ENCODE peak calls at places on chromosomes 2 and 18, in five cellular contexts. One of them, this sample, is unnamed.

GRCh38 chr18:51275712-51276473 is 78.4 kb upstream of the MEX3C start:
- DNase-seq in OCI-LY7: no peak
- DNase-seq in cardiac fibroblast: peak; percentile 41
- DNase-seq in astrocyte of the spinal cord: peak; percentile 34
- DNase-seq in fibroblast of villous mesenchyme: peak; percentile 29
- DNase-seq in this sample: no peak

GRCh38 chr2:169767243-169767888 is 31.3 kb upstream of the SSB start:
- DNase-seq in OCI-LY7: peak; percentile 56
- DNase-seq in cardiac fibroblast: peak; percentile 74
- DNase-seq in astrocyte of the spinal cord: peak; percentile 54
- DNase-seq in fibroblast of villous mesenchyme: peak; percentile 67
- DNase-seq in this sample: peak; percentile 84

GRCh38 chr2:74887445-74887951 is 53.6 kb downstream of the HK2 start:
- DNase-seq in OCI-LY7: no peak
- DNase-seq in cardiac fibroblast: peak; percentile 55
- DNase-seq in astrocyte of the spinal cord: peak; percentile 75
- DNase-seq in fibroblast of villous mesenchyme: peak; percentile 80
- DNase-seq in this sample: peak; percentile 87

GRCh38 chr2:232893834-232894233 is 23.8 kb downstream of the SNORC start:
- DNase-seq in OCI-LY7: no peak
- DNase-seq in cardiac fibroblast: no peak
- DNase-seq in astrocyte of the spinal cord: no peak
- DNase-seq in fibroblast of villous mesenchyme: no peak
- DNase-seq in this sample: no peak

GRCh38 chr2:98134138-98134537 is 47.2 kb downstream of the VWA3B start:
- DNase-seq in OCI-LY7: no peak
- DNase-seq in cardiac fibroblast: peak; percentile 34
- DNase-seq in astrocyte of the spinal cord: peak; percentile 51
- DNase-seq in fibroblast of villous mesenchyme: no peak
- DNase-seq in this sample: no peak

GRCh38 chr2:17164550-17164949 is 353.7 kb downstream of the RAD51AP2 start:
- DNase-seq in OCI-LY7: no peak
- DNase-seq in cardiac fibroblast: peak; percentile 2
- DNase-seq in astrocyte of the spinal cord: no peak
- DNase-seq in fibroblast of villous mesenchyme: no peak
- DNase-seq in this sample: peak; percentile 30

GRCh38 chr18:77124452-77124922 is 8.1 kb downstream of the MBP start:
- DNase-seq in OCI-LY7: peak; percentile 49
- DNase-seq in cardiac fibroblast: no peak
- DNase-seq in astrocyte of the spinal cord: peak; percentile 48
- DNase-seq in fibroblast of villous mesenchyme: no peak
- DNase-seq in this sample: no peak

GRCh38 chr2:226123307-226123706 is 676.3 kb downstream of the IRS1 start:
- DNase-seq in OCI-LY7: no peak
- DNase-seq in cardiac fibroblast: no peak
- DNase-seq in astrocyte of the spinal cord: peak; percentile 27
- DNase-seq in fibroblast of villous mesenchyme: peak; percentile 55
- DNase-seq in this sample: peak; percentile 79

GRCh38 chr18:78906066-78906465 is 73.6 kb upstream of the SALL3 start:
- DNase-seq in OCI-LY7: no peak
- DNase-seq in cardiac fibroblast: no peak
- DNase-seq in astrocyte of the spinal cord: no peak
- DNase-seq in fibroblast of villous mesenchyme: no peak
- DNase-seq in this sample: no peak

GRCh38 chr2:35463805-35464596 is 891.6 kb upstream of the CRIM1 start:
- DNase-seq in OCI-LY7: no peak
- DNase-seq in cardiac fibroblast: no peak
- DNase-seq in astrocyte of the spinal cord: no peak
- DNase-seq in fibroblast of villous mesenchyme: no peak
- DNase-seq in this sample: no peak

DNA sequence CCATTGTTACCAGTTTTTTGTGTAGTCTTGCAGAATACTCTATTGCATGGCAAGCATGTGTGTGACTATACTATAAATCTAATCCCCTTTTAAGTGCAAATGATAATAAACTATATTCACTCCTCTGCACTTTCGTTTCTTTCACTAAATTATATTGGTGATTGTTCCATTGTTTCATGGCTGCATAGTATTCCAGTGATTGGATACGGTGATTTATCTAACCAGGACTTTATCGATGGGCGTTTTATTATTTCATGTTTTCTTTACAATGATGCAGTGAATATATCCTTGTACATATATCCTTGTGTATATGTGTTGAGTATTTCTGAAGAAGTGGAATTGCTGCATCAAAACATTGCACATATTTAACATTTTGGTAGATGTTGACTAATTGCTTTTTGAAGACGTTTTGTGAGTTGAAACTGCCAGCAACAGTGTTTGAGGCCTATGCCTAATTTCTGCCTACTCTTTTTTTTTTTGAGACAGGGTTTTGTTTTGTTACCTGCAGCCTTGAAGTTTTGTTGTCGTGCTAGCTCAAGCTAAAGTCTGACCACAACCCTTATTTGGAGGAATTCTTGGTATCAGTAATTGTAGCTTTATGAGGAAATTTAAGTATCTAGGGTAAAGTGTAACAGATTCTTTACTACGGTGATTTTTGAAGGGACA is 2.7 kb downstream of the MIB1 start:
- DNase-seq in OCI-LY7: no peak
- DNase-seq in cardiac fibroblast: no peak
- DNase-seq in astrocyte of the spinal cord: no peak
- DNase-seq in fibroblast of villous mesenchyme: no peak
- DNase-seq in this sample: no peak
- H3K4me3 ChIP-seq in OCI-LY7: peak overlapping the region; percentile 95
- H3K4me3 ChIP-seq in cardiac fibroblast: no peak overlapping the region
- H3K4me3 ChIP-seq in astrocyte of the spinal cord: no peak overlapping the region
- H3K4me3 ChIP-seq in fibroblast of villous mesenchyme: no peak overlapping the region
- H3K4me3 ChIP-seq in this sample: no peak overlapping the region

GRCh38 chr2:231410293-231411004 is 14.9 kb downstream of the B3GNT7 start:
- DNase-seq in OCI-LY7: no peak
- DNase-seq in cardiac fibroblast: no peak
- DNase-seq in astrocyte of the spinal cord: no peak
- DNase-seq in fibroblast of villous mesenchyme: no peak
- DNase-seq in this sample: no peak
- TF ChIP-seq CTCF in OCI-LY7: peak; percentile 74
- TF ChIP-seq CTCF in cardiac fibroblast: peak; percentile 49
- TF ChIP-seq CTCF in astrocyte of the spinal cord: peak; percentile 47
- TF ChIP-seq CTCF in fibroblast of villous mesenchyme: peak; percentile 32
- TF ChIP-seq CTCF in this sample: peak; percentile 24

DNA sequence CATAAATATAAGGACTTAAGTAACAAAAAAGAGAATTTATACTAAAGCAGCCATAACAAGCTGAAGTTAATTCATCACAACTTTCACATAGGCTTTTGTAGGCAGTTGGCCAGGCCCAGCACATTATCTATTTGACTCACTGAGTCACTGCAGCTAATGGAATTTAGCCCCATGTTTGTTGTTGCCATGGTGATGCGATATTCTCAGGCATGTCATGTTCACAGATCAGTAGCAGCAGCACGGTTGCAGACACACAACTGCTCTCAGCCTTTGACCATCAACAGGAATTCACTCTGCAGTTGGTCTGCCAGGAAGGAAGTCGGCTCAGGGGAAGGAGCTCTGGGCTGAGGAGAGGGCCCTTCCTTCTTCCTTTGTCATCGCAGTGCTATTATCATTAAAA is 639.8 kb downstream of the TMEM182 start:
- DNase-seq in OCI-LY7: no peak
- DNase-seq in cardiac fibroblast: peak; percentile 20
- DNase-seq in astrocyte of the spinal cord: peak; percentile 94
- DNase-seq in fibroblast of villous mesenchyme: no peak
- DNase-seq in this sample: no peak
- H3K4me3 ChIP-seq in OCI-LY7: no peak overlapping the region
- H3K4me3 ChIP-seq in cardiac fibroblast: no peak overlapping the region
- H3K4me3 ChIP-seq in astrocyte of the spinal cord: no peak overlapping the region
- H3K4me3 ChIP-seq in fibroblast of villous mesenchyme: no peak overlapping the region
- H3K4me3 ChIP-seq in this sample: no peak overlapping the region

GRCh38 chr18:45916302-45916701 is 50.8 kb downstream of the EPG5 start:
- DNase-seq in OCI-LY7: peak; percentile 0
- DNase-seq in cardiac fibroblast: no peak
- DNase-seq in astrocyte of the spinal cord: no peak
- DNase-seq in fibroblast of villous mesenchyme: no peak
- DNase-seq in this sample: no peak

GRCh38 chr18:45913276-45913675 is 53.9 kb downstream of the EPG5 start:
- DNase-seq in OCI-LY7: no peak
- DNase-seq in cardiac fibroblast: no peak
- DNase-seq in astrocyte of the spinal cord: no peak
- DNase-seq in fibroblast of villous mesenchyme: no peak
- DNase-seq in this sample: no peak

GRCh38 chr18:45910405-45911023 is 56.6 kb downstream of the EPG5 start:
- DNase-seq in OCI-LY7: peak; percentile 27
- DNase-seq in cardiac fibroblast: peak; percentile 61
- DNase-seq in astrocyte of the spinal cord: peak; percentile 66
- DNase-seq in fibroblast of villous mesenchyme: peak; percentile 46
- DNase-seq in this sample: peak; percentile 74
- TF ChIP-seq CTCF in OCI-LY7: peak; percentile 75
- TF ChIP-seq CTCF in cardiac fibroblast: peak; percentile 91
- TF ChIP-seq CTCF in astrocyte of the spinal cord: peak; percentile 95
- TF ChIP-seq CTCF in fibroblast of villous mesenchyme: peak; percentile 81
- TF ChIP-seq CTCF in this sample: peak; percentile 93

DNA sequence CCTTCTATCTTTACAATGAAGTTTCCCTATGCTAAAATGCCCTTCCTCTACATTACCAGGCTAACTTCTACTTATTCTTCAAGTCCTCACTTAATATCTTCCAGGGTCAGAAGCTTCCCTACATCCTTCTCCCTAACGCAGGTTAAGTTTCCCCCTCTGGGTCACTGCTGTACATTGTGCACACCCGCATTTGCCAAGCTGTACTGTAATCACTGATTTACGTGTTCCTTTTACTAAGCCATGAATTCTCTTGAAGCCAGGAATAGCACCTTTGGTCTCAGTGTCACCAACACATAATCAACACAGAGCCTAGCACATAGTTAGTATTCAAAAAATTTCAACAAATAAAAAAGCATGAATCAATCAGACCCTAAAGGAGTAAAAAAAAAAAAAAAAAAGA is 22.3 kb downstream of the ACVR1 start:
- DNase-seq in OCI-LY7: no peak
- DNase-seq in cardiac fibroblast: no peak
- DNase-seq in astrocyte of the spinal cord: no peak
- DNase-seq in fibroblast of villous mesenchyme: no peak
- DNase-seq in this sample: no peak
- H3K4me3 ChIP-seq in OCI-LY7: no peak overlapping the region
- H3K4me3 ChIP-seq in cardiac fibroblast: no peak overlapping the region
- H3K4me3 ChIP-seq in astrocyte of the spinal cord: no peak overlapping the region
- H3K4me3 ChIP-seq in fibroblast of villous mesenchyme: no peak overlapping the region
- H3K4me3 ChIP-seq in this sample: no peak overlapping the region

DNA sequence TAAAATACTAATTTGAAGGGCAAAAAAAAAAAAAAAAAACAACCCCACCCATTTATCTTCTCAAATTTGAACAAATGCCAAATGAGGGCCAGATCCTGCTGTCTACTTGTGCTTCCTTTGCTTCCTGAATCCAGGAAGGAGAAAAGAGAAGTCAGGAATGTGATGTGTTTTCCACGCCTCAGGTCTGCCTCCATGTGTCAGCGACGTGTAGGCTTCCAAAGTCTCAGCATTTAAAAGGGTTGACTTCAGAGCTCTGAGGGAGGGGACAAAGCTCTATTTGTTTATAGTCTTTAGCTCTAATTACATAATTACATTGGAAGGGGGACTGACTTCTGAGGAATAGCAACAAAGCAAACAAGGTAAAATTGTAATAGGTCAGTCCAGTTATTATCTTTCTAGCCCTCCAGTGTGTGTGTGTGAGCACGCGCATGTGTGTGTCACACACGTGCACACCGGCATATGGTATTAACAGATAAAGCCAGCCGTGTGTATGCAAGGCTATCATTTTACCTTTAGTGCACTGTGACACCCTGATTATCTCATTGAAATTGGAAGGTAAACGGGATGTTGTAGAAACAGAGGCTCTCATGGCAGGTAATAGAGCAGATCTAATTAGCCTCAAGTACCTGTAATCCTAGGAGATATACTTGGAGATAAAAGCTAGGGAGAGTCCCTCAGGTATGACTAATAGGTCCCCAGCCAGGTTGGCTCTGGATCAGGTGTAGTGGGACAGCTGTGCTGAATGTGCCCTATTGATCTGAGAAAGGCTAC is 911.4 kb upstream of the ZEB2 start:
- DNase-seq in OCI-LY7: no peak
- DNase-seq in cardiac fibroblast: peak; percentile 10
- DNase-seq in astrocyte of the spinal cord: no peak
- DNase-seq in fibroblast of villous mesenchyme: no peak
- DNase-seq in this sample: no peak
- TF ChIP-seq CTCF in OCI-LY7: no peak
- TF ChIP-seq CTCF in cardiac fibroblast: no peak
- TF ChIP-seq CTCF in astrocyte of the spinal cord: no peak
- TF ChIP-seq CTCF in fibroblast of villous mesenchyme: no peak
- TF ChIP-seq CTCF in this sample: no peak

DNA sequence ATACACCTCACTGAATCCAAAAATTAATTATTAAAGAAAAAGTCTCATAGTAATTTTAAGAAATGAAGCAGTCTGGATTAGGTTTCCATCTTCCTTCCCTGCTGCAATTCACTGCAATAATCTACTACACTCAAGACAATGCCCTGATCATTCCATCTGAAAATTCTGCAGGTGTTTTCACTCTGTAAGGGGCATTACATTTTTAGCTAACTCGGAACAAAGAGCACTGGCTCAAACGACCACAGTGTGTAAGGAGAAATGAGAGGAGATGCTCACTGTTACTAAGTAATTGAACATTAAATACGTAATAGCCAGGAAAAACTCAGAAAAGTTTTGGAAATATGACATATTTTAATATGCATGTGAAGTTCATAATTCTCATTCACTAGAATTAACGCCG is 1.3 kb downstream of the B4GALT6 start:
- DNase-seq in OCI-LY7: no peak
- DNase-seq in cardiac fibroblast: no peak
- DNase-seq in astrocyte of the spinal cord: no peak
- DNase-seq in fibroblast of villous mesenchyme: no peak
- DNase-seq in this sample: no peak
- H3K4me3 ChIP-seq in OCI-LY7: peak overlapping the region; percentile 87
- H3K4me3 ChIP-seq in cardiac fibroblast: no peak overlapping the region
- H3K4me3 ChIP-seq in astrocyte of the spinal cord: no peak overlapping the region
- H3K4me3 ChIP-seq in fibroblast of villous mesenchyme: peak overlapping the region; percentile 76
- H3K4me3 ChIP-seq in this sample: no peak overlapping the region

DNA sequence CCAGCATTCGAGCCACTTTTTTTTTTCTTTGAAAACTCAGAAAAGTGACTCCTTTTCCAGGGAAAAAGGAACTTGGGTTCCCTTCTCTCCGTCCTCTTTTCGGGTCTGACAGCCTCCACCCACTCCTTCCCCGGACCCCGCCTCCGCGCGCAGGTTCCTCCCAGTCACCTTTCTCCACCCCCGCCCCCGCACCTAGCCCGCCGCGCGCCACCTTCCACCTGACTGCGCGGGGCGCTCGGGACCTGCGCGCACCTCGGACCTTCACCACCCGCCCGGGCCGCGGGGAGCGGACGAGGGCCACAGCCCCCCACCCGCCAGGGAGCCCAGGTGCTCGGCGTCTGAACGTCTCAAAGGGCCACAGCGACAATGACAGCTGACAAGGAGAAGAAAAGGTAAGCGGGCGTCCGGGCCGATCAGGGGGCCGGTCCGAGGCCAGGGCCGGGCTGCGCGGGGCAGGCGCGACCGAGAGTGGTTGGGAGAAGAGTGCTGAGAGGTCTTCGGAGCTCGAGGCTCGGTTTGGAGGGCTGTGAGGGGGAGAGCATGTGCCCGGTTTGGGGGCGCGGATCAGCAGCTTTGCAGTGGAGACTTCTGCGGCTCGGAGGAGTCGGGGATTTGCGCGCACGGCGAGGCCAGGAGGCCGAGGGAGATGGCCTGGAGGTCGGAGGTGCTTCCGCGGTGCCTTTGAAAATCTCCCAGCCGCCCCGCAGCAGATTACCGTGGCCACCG is 502 bp downstream of the EPAS1 start:
- DNase-seq in OCI-LY7: no peak
- DNase-seq in cardiac fibroblast: no peak
- DNase-seq in astrocyte of the spinal cord: no peak
- DNase-seq in fibroblast of villous mesenchyme: no peak
- DNase-seq in this sample: no peak
- TF ChIP-seq CTCF in OCI-LY7: no peak
- TF ChIP-seq CTCF in cardiac fibroblast: no peak
- TF ChIP-seq CTCF in astrocyte of the spinal cord: no peak
- TF ChIP-seq CTCF in fibroblast of villous mesenchyme: no peak
- TF ChIP-seq CTCF in this sample: no peak

This sample was measured in foreskin fibroblast.